ENCODE peak calls at places on chromosomes 1 and 21, in eight cellular contexts. F, M, Z, V, N, H, L and W are unnamed samples.

GRCh38 chr1:218887141-218887925 is 286.3 kb upstream of the LYPLAL1 start:
- ATAC-seq in F (no peak), M (no peak), N (no peak), L (no peak), H (no peak), Z (no peak), V (no peak), W (no peak)

GRCh38 chr1:27007909-27008582 is 4.6 kb downstream of the TENT5B start:
- ATAC-seq in F (no peak), N (no peak), M (no peak), H (peak; percentile 27), L (no peak), Z (no peak), V (peak; percentile 32), W (peak; percentile 26)

GRCh38 chr1:6496890-6497214 is 5.4 kb upstream of the PLEKHG5 start:
- ATAC-seq in F (no peak), H (no peak), M (no peak), L (no peak), N (no peak), Z (no peak), V (no peak), W (no peak)

GRCh38 chr1:220462756-220463155 is 65.2 kb upstream of the MARK1 start:
- ATAC-seq in V (no peak), Z (no peak), F (no peak), M (no peak), N (no peak), L (peak; percentile 56), H (no peak), W (no peak)

GRCh38 chr1:232477728-232478127 is 152.2 kb downstream of the SIPA1L2 start:
- ATAC-seq in F (peak; percentile 30), H (peak; percentile 70), V (no peak), M (peak; percentile 93), L (no peak), Z (peak; percentile 51), N (no peak), W (peak; percentile 68)

GRCh38 chr1:44792736-44793502 is 4.9 kb upstream of the BEST4 start:
- ATAC-seq in N (peak; percentile 6), Z (no peak), L (peak; percentile 6), V (peak; percentile 35), F (no peak), M (no peak), H (no peak), W (no peak)

GRCh38 chr1:79497193-79497773 is 490.8 kb upstream of the ADGRL4 start:
- ATAC-seq in Z (no peak), L (no peak), M (peak; percentile 44), N (peak; percentile 67), V (peak; percentile 74), F (peak; percentile 59), H (no peak), W (no peak)

GRCh38 chr1:229784834-229785233 is 158.8 kb downstream of the URB2 start:
- ATAC-seq in N (peak; percentile 80), L (no peak), Z (no peak), H (no peak), F (peak; percentile 66), V (no peak), M (no peak), W (no peak)

GRCh38 chr1:157641177-157641576 is 43.3 kb upstream of the FCRL4 start:
- ATAC-seq in L (no peak), V (no peak), F (no peak), N (no peak), H (no peak), M (no peak), Z (no peak), W (no peak)

GRCh38 chr21:30710499-30710898 is 8.1 kb downstream of the KRTAP21-3 start:
- ATAC-seq in H (no peak), F (no peak), N (no peak), Z (no peak), M (no peak), V (no peak), L (no peak), W (no peak)

GRCh38 chr1:162165528-162165927 is 96.0 kb downstream of the NOS1AP start:
- ATAC-seq in Z (no peak), H (no peak), V (no peak), N (peak; percentile 32), L (no peak), F (no peak), M (no peak), W (no peak)

GRCh38 chr1:12598914-12599463 is 19.0 kb downstream of the DHRS3 start:
- ATAC-seq in N (no peak), L (no peak), H (no peak), M (no peak), F (no peak), Z (no peak), V (no peak), W (no peak)

GRCh38 chr1:8343464-8344001 is 25.6 kb downstream of the SLC45A1 start:
- ATAC-seq in Z (peak; percentile 84), V (peak; percentile 79), L (peak; percentile 87), M (peak; percentile 72), N (peak; percentile 57), H (peak; percentile 86), F (peak; percentile 86), W (peak; percentile 92)

GRCh38 chr1:202160377-202160940 is at the start of gene PTPN7:
- ATAC-seq in V (peak; percentile 48), Z (no peak), H (peak; percentile 70), N (peak; percentile 30), F (peak; percentile 40), M (peak; percentile 58), L (no peak), W (no peak)

GRCh38 chr1:89260575-89261275 is 11.9 kb downstream of the GBP5 start:
- ATAC-seq in M (no peak), V (peak; percentile 26), Z (no peak), H (no peak), N (peak; percentile 36), F (no peak), L (no peak), W (peak; percentile 70)

GRCh38 chr1:85347908-85348307 is 71.5 kb upstream of the BCL10 start:
- ATAC-seq in L (no peak), V (no peak), Z (no peak), H (no peak), F (no peak), N (no peak), M (no peak), W (no peak)

GRCh38 chr1:117105003-117105402 is 16.5 kb downstream of the TRIM45 start:
- ATAC-seq in V (no peak), L (no peak), M (no peak), F (no peak), N (no peak), H (no peak), Z (no peak), W (no peak)

GRCh38 chr1:92804721-92805169 is 19.8 kb upstream of the EVI5 start:
- ATAC-seq in F (peak; percentile 96), M (peak; percentile 92), Z (peak; percentile 98), N (peak; percentile 83), L (peak; percentile 99), V (peak; percentile 97), H (peak; percentile 96), W (peak; percentile 91)

GRCh38 chr1:91877574-91878208 is 8.3 kb downstream of the TGFBR3 start:
- ATAC-seq in Z (no peak), N (no peak), V (no peak), H (no peak), M (no peak), L (no peak), F (no peak), W (no peak)

DNA sequence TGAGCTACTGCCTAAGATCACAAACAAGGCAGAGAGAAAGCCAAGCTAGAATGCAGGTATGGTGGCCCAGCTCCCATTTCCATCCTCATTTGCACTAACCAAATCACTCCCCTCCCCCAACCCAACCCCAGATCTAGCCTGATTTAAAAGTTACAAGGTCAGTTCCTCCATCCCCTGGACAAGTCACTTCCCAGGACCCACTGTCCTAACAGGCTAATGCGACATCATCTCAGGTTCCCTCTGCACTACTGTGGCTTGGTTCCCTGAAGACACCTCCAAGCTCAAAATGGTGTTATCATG is 2.4 kb downstream of the F11R start:
- ATAC-seq in V (no peak), Z (no peak), M (no peak), N (no peak), F (no peak), H (no peak), L (no peak), W (no peak)
- H3K27ac ChIP-seq in V (peak overlapping the region; percentile 93), Z (no peak overlapping the region), M (no peak overlapping the region), N (peak overlapping the region; percentile 97), F (no peak overlapping the region), H (peak overlapping the region; percentile 92), L (peak overlapping the region; percentile 61), W (no peak overlapping the region)

GRCh38 chr1:159866905-159867304 is 4.4 kb upstream of the VSIG8 start:
- ATAC-seq in H (no peak), N (no peak), F (no peak), V (no peak), M (no peak), L (no peak), Z (no peak), W (no peak)
- H3K27ac ChIP-seq in H (peak overlapping the region; percentile 47), N (no peak overlapping the region), F (peak overlapping the region; percentile 67), V (no peak overlapping the region), M (no peak overlapping the region), L (no peak overlapping the region), Z (no peak overlapping the region), W (peak overlapping the region; percentile 30)

GRCh38 chr1:40014253-40014706 is 26.2 kb upstream of the CAP1 start:
- ATAC-seq in N (no peak), M (no peak), H (no peak), L (no peak), F (no peak), V (no peak), Z (no peak), W (no peak)
- H3K27ac ChIP-seq in N (no peak overlapping the region), M (no peak overlapping the region), H (no peak overlapping the region), L (no peak overlapping the region), F (no peak overlapping the region), V (no peak overlapping the region), Z (no peak overlapping the region), W (no peak overlapping the region)

DNA sequence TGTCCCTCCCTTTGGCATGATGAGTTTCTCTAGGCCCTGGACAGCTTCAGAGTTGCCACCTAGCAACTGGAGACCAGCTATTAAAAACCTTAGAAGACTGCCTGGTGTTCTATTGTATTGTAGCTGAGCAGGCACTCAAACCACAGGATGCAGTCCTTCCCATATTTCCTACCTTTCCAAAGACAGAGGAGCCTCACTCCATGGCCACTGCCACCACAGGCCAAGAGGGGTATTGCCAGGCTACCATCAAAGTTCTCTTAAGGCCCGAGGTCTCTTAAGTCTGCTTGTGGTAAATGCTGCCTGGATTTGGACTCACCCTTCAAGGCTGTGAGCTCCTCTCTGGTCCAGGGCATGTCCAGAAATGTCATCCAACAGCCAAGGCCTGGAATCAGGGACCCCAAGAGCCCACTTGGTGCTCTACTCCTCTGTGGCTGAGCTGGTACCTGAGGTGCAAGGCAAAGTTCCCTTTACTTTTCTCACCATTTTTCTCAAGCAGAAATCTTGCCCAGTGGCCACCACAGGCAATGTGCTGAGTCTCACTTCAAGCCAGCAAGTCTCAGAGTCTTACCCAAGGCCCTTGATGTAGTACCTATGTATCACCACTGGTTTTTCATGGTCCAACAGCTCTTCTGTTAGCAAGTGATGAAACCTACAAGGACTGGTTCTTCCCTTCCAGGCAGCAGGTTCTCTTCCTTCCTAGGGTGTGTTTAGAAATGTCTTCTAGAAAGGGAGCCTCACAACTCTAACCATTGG is 269.4 kb downstream of the AMY1C start:
- ATAC-seq in F (no peak), N (no peak), Z (no peak), V (no peak), L (no peak), M (no peak), H (no peak), W (no peak)
- H3K27ac ChIP-seq in F (no peak overlapping the region), N (no peak overlapping the region), Z (no peak overlapping the region), V (no peak overlapping the region), L (no peak overlapping the region), M (no peak overlapping the region), H (no peak overlapping the region), W (no peak overlapping the region)